ENCODE peak calls at places on chromosomes 6 and 20, in ten cellular contexts. A is uterus, S is GM12878, D is WERI-Rb-1, C is fibroblast of mammary gland, V is MM.1S, O is BE2C, P is left ventricle myocardium inferior, T is endodermal cell, W is heart right ventricle. U is an unnamed sample.

GRCh38 chr6:100246206-100246605 is 218.5 kb downstream of the SIM1 start:
- DNase-seq in V (no peak), O (no peak), W (no peak), S (no peak), C (no peak), P (no peak), T (no peak), D (no peak), A (no peak), U (no peak)

GRCh38 chr6:65546894-65547293 is 160.1 kb downstream of the EYS start:
- DNase-seq in W (no peak), T (no peak), S (no peak), V (no peak), P (no peak), O (no peak), C (no peak), A (no peak), D (no peak), U (no peak)

GRCh38 chr6:166931426-166931970 is 24.9 kb downstream of the RNASET2 start:
- DNase-seq in T (no peak), D (no peak), O (no peak), C (no peak), P (no peak), V (no peak), W (no peak), A (no peak), S (no peak), U (no peak)

GRCh38 chr6:2229039-2229438 is 16.4 kb downstream of the GMDS start:
- DNase-seq in O (no peak), A (no peak), W (no peak), P (no peak), V (no peak), D (no peak), T (no peak), S (no peak), C (peak), U (no peak)

GRCh38 chr6:111711476-111711875 is 105.8 kb upstream of the TRAF3IP2 start:
- DNase-seq in A (no peak), W (peak), O (peak), T (peak), C (no peak), S (no peak), V (no peak), D (peak), P (peak), U (no peak)

GRCh38 chr6:89264296-89264695 is 47.1 kb upstream of the GABRR1 start:
- DNase-seq in V (no peak), A (no peak), C (no peak), S (no peak), D (no peak), O (no peak), P (no peak), W (no peak), T (no peak), U (no peak)

GRCh38 chr6:45592991-45593390 is 215.3 kb upstream of the SUPT3H start:
- DNase-seq in O (no peak), C (peak), T (no peak), S (no peak), V (no peak), D (no peak), A (no peak), P (no peak), W (no peak), U (no peak)

GRCh38 chr20:57620274-57620990 is at the start of gene ZBP1:
- DNase-seq in C (no peak), P (no peak), W (no peak), T (no peak), S (peak), A (no peak), O (no peak), D (no peak), V (peak), U (no peak)

GRCh38 chr6:36131517-36132220 is 1.4 kb downstream of the MAPK13 start:
- DNase-seq in D (peak), S (peak), W (no peak), O (peak), T (no peak), A (peak), P (no peak), C (peak), V (peak), U (no peak)

GRCh38 chr6:66489269-66489987 is 782.4 kb upstream of the EYS start:
- DNase-seq in V (no peak), O (no peak), W (no peak), A (no peak), C (no peak), D (no peak), P (no peak), T (no peak), S (no peak), U (no peak)

GRCh38 chr20:37776049-37776448 is 82.2 kb downstream of the CTNNBL1 start:
- DNase-seq in S (no peak), V (no peak), O (no peak), A (no peak), W (no peak), C (no peak), D (no peak), P (no peak), T (no peak), U (no peak)

GRCh38 chr6:21185849-21186478 is 407.6 kb upstream of the SOX4 start:
- DNase-seq in C (no peak), V (no peak), O (no peak), T (peak), A (no peak), S (no peak), D (no peak), W (no peak), P (no peak), U (no peak)

GRCh38 chr6:108800510-108800909 is 47.7 kb upstream of the ARMC2 start:
- DNase-seq in T (no peak), V (no peak), S (no peak), D (no peak), W (no peak), O (no peak), C (peak), A (no peak), P (no peak), U (no peak)

GRCh38 chr20:39775110-39775509 is 813.0 kb downstream of the DHX35 start:
- DNase-seq in W (peak), D (no peak), C (peak), O (no peak), S (no peak), T (no peak), A (peak), V (no peak), P (peak), U (no peak)

GRCh38 chr20:11229772-11230171 is 556.0 kb upstream of the JAG1 start:
- DNase-seq in V (no peak), D (no peak), C (peak), A (peak), W (peak), P (peak), O (no peak), S (no peak), T (no peak), U (peak)

GRCh38 chr6:98927534-98927933 is 20.2 kb downstream of the FBXL4 start:
- DNase-seq in C (no peak), S (no peak), T (no peak), D (no peak), A (no peak), V (no peak), O (peak), W (peak), P (no peak), U (no peak)

GRCh38 chr6:167350322-167350721 is 25.4 kb downstream of the TTLL2 start:
- DNase-seq in P (peak), T (no peak), V (no peak), A (no peak), W (peak), C (no peak), O (no peak), D (no peak), S (no peak), U (no peak)

GRCh38 chr20:6162239-6162638 is 39.4 kb upstream of the FERMT1 start:
- DNase-seq in T (no peak), S (no peak), C (peak), P (peak), A (peak), W (peak), O (no peak), V (no peak), D (no peak), U (no peak)

GRCh38 chr6:129498950-129499870 is 210.8 kb downstream of the ARHGAP18 start:
- DNase-seq in V (peak), D (no peak), O (no peak), A (no peak), T (peak), W (no peak), C (peak), P (no peak), S (no peak), U (peak)

GRCh38 chr6:12024715-12025434 is 12.8 kb downstream of the HIVEP1 start:
- DNase-seq in S (no peak), D (no peak), V (no peak), C (no peak), O (no peak), T (no peak), P (no peak), A (no peak), W (no peak), U (no peak)

GRCh38 chr6:111121789-111122350 is 34.6 kb downstream of the SLC16A10 start:
- DNase-seq in T (no peak), D (no peak), A (no peak), W (no peak), P (no peak), C (no peak), S (no peak), V (no peak), O (no peak), U (no peak)

GRCh38 chr20:50438986-50439407 is 71.2 kb upstream of the PTPN1 start:
- DNase-seq in O (peak), W (no peak), V (no peak), T (peak), S (no peak), A (no peak), P (no peak), C (peak), D (no peak), U (peak)

GRCh38 chr20:37914672-37915433 is 11.9 kb downstream of the VSTM2L start:
- DNase-seq in S (no peak), O (peak), T (peak), A (no peak), V (no peak), C (no peak), P (no peak), W (no peak), D (no peak), U (no peak)

GRCh38 chr20:23569570-23569969 is 1.3 kb upstream of the CST9L start:
- DNase-seq in O (no peak), S (no peak), D (no peak), A (no peak), V (no peak), W (no peak), P (no peak), C (no peak), T (no peak), U (no peak)

GRCh38 chr6:12516070-12516469 is 200.5 kb upstream of the PHACTR1 start:
- DNase-seq in S (no peak), V (peak), D (no peak), W (peak), P (no peak), T (no peak), A (no peak), O (no peak), C (no peak), U (no peak)

GRCh38 chr6:15901141-15902115 is 227.5 kb upstream of the MYLIP start:
- DNase-seq in V (peak), D (no peak), S (peak), P (no peak), A (no peak), O (no peak), W (no peak), C (no peak), T (no peak), U (no peak)

GRCh38 chr6:68639826-68640505 is 4.9 kb downstream of the ADGRB3 start:
- DNase-seq in W (no peak), A (no peak), T (peak), O (no peak), C (no peak), S (no peak), P (no peak), V (no peak), D (no peak), U (no peak)

GRCh38 chr6:2684059-2684749 is 66.5 kb downstream of the MYLK4 start:
- DNase-seq in P (no peak), D (no peak), A (no peak), C (peak), V (no peak), O (no peak), T (no peak), W (no peak), S (no peak), U (peak)

GRCh38 chr6:41021832-41022231 is 17.2 kb downstream of the UNC5CL start:
- DNase-seq in P (peak), T (peak), D (peak), V (no peak), A (no peak), S (no peak), C (peak), O (peak), W (peak), U (no peak)

GRCh38 chr20:59518881-59519706 is 85.2 kb upstream of the PHACTR3 start:
- DNase-seq in C (peak), A (no peak), T (peak), D (peak), W (no peak), P (no peak), O (peak), V (peak), S (no peak), U (peak)

GRCh38 chr20:1933465-1933870 is 38.3 kb downstream of the SIRPA start:
- DNase-seq in T (no peak), V (no peak), P (peak), D (no peak), W (peak), C (peak), S (no peak), O (peak), A (peak), U (no peak)

GRCh38 chr6:43368517-43369160 is 808 bp downstream of the ZNF318 start:
- DNase-seq in C (peak), A (peak), W (peak), T (peak), S (no peak), D (peak), V (peak), O (peak), P (peak), U (no peak)

GRCh38 chr6:50305660-50306059 is 255.9 kb upstream of the DEFB112 start:
- DNase-seq in V (no peak), W (no peak), D (no peak), S (no peak), P (no peak), C (peak), O (no peak), T (no peak), A (no peak), U (no peak)

GRCh38 chr6:17200395-17200794 is 80.8 kb upstream of the RBM24 start:
- DNase-seq in D (peak), O (no peak), C (no peak), A (no peak), W (no peak), V (no peak), P (no peak), T (peak), S (no peak), U (no peak)

GRCh38 chr20:58868795-58869194 is 16.3 kb downstream of the GNAS start:
- DNase-seq in T (peak), A (no peak), W (no peak), C (no peak), O (no peak), S (no peak), V (no peak), P (no peak), D (peak), U (no peak)

DNA sequence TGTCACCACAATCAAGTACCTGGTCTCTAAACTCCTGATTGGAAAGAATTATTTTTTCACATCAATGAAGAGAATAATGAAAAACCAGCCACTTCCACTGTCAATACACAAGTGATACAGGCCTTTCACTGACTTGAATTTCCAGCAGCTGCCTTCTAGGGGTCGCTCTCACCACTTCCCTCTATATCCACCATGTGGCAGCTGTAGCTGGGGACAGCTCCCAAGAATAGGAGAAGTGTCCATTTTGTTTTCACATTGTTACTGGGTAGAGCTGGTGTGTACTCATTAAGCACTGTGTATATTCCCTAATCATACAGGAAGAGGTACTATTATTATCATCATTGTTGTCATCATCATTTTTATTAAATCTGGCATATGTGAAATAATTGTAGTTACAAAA is 438.4 kb upstream of the SPTLC3 start:
- DNase-seq in D (peak), T (peak), O (peak), S (no peak), V (peak), W (no peak), C (no peak), P (no peak), A (no peak), U (no peak)
- TF ChIP-seq CTCF in D (peak), T (peak), O (peak), S (peak), V (peak), W (no peak), C (no peak), P (no peak), A (no peak), U (peak)

GRCh38 chr20:22453244-22454080 is 130.9 kb downstream of the FOXA2 start:
- DNase-seq in W (no peak), O (no peak), V (no peak), T (no peak), D (no peak), P (no peak), A (no peak), C (peak), S (no peak), U (no peak)
- TF ChIP-seq CTCF in W (no peak), O (peak), V (peak), T (peak), D (peak), P (peak), A (no peak), C (peak), S (peak), U (peak)

GRCh38 chr6:32969685-32970412 is 1.5 kb downstream of the BRD2 start:
- DNase-seq in D (peak), A (peak), P (peak), O (peak), W (peak), S (no peak), V (peak), C (peak), T (peak), U (peak)

GRCh38 chr6:32971245-32971580 is 2.8 kb downstream of the BRD2 start:
- DNase-seq in C (no peak), O (no peak), S (no peak), W (no peak), D (no peak), T (no peak), P (no peak), A (no peak), V (no peak), U (no peak)

GRCh38 chr6:32968770-32969684 is 633 bp downstream of the BRD2 start:
- DNase-seq in V (peak), A (peak), O (peak), S (no peak), W (peak), D (peak), P (peak), T (peak), C (peak), U (no peak)

GRCh38 chr6:32971581-32972352 is 3.4 kb downstream of the BRD2 start:
- DNase-seq in S (peak), V (peak), C (peak), D (peak), W (peak), T (peak), P (peak), O (peak), A (peak), U (peak)

DNA sequence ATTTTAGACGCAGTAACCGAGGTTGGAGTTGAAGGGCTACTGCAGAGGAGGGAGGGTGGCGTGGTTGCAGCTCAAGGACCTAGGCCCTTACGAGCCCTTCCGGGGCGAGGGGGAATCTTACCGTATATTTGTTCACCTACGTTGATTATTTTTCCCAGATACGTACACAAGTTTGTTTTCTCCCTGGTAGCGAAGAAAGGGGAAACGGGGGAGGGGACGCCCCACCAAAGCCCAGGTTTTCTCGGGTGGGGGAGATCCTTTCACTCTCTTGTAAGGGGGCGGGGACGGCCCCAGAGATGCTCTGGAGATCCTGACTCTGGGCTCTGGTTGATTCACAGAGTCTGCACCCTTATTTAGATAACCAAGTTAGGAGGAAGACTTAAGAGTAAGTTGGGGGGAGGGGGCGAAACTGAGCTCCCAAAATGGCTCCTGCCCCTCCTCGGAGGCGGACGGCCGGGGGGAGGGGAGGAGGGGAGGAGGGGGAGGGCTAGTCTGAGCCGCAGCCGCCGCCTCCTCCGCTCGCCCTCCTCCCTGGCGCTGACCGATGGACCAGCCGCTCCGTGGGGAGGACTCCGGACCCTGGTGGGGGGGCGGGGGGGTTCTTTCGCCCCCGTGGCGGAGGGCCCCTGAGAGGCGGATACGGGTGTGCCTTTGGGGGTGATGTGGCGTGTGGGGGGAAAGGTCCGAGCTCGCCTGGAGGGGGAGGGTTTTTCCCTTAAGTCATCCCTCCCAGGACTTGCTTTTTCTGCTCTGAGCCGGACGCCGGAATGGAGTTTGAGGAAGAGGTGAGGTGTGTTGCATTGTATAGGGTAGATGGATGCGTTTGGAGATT is 2.2 kb downstream of the BRD2 start:
- DNase-seq in A (peak), P (peak), W (peak), D (peak), C (peak), S (peak), V (peak), O (peak), T (peak), U (no peak)
- TF ChIP-seq CTCF in A (no peak), P (no peak), W (no peak), D (no peak), C (no peak), S (no peak), V (no peak), O (no peak), T (no peak), U (no peak)

GRCh38 chr6:33967266-33967767 is 163.5 kb upstream of the MLN start:
- DNase-seq in D (peak), A (no peak), O (no peak), V (no peak), C (no peak), S (no peak), P (no peak), T (peak), W (no peak), U (no peak)

GRCh38 chr6:33966536-33966935 is 162.7 kb upstream of the MLN start:
- DNase-seq in D (peak), W (no peak), T (peak), O (no peak), A (no peak), P (no peak), S (no peak), C (no peak), V (no peak), U (no peak)

GRCh38 chr6:33971580-33971979 is 167.8 kb upstream of the MLN start:
- DNase-seq in O (no peak), T (no peak), W (no peak), D (no peak), A (no peak), C (no peak), P (no peak), V (no peak), S (no peak), U (no peak)

GRCh38 chr6:33965766-33966165 is 162.0 kb upstream of the MLN start:
- DNase-seq in V (no peak), S (no peak), A (no peak), T (peak), P (no peak), O (no peak), C (no peak), W (no peak), D (peak), U (no peak)

DNA sequence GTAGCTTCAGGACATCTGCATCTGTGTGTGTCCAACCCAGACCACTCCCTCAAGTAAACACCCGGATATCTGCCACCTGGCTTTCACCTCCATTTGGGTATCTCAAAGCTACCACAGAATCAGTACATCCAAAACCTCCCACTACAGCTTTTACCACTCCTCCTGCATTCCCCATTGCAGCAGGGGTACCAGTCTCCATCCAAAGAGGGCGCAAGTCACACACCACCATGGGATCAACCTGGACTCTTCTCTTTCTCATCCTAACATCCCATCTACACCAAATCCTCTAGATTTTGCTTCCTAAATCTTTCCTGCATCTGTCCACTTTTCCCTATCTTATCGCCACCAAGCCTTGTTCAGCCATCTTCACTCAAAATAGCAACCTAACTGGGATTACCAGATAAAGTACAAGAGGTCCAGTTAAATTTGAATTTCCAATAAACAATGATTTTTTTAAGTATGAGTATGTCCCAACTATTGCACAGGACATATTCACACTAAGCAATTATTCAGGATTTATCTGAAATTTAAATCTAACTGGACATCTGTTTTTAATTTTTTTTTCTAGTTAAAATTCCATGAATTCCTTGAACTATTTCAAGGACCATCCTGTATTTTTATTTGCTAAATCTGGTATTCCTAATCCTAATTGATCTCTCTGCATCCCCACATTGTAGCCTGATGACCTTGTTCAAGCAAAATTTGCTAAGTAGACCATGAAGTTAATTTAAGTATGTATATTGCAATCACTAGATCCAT is 164.3 kb upstream of the MLN start:
- DNase-seq in P (no peak), D (peak), V (no peak), C (peak), A (no peak), O (peak), S (no peak), W (no peak), T (peak), U (no peak)
- TF ChIP-seq CTCF in P (no peak), D (peak), V (peak), C (peak), A (no peak), O (peak), S (peak), W (no peak), T (peak), U (peak)